ENCODE peak calls at places on chromosomes 4 and X, in four cellular contexts. One of them, this sample, is unnamed.
A peak's percentile ranks its signal among the peaks of the same experiment; 100 is the strongest.

GRCh38 chrX:53281321-53281822 is at the start of gene IQSEC2:
- DNase-seq in neural progenitor cell: peak; percentile 61
- DNase-seq in cardiac muscle cell: peak; percentile 84
- DNase-seq in AG09309: no peak
- DNase-seq in this sample: peak; percentile 77

GRCh38 chrX:82362550-82362949 is 1145.5 kb upstream of the POU3F4 start:
- DNase-seq in neural progenitor cell: no peak
- DNase-seq in cardiac muscle cell: no peak
- DNase-seq in AG09309: no peak
- DNase-seq in this sample: no peak

GRCh38 chr4:7348946-7349900 is 85.5 kb downstream of the PSAPL1 start:
- DNase-seq in neural progenitor cell: no peak
- DNase-seq in cardiac muscle cell: no peak
- DNase-seq in AG09309: no peak
- DNase-seq in this sample: no peak

GRCh38 chr4:6873792-6874461 is 35.7 kb upstream of the TBC1D14 start:
- DNase-seq in neural progenitor cell: peak; percentile 80
- DNase-seq in cardiac muscle cell: peak; percentile 76
- DNase-seq in AG09309: no peak
- DNase-seq in this sample: peak; percentile 77

GRCh38 chrX:23883737-23884354 is 23.9 kb downstream of the APOO start:
- DNase-seq in neural progenitor cell: no peak
- DNase-seq in cardiac muscle cell: peak; percentile 63
- DNase-seq in AG09309: no peak
- DNase-seq in this sample: peak; percentile 69

GRCh38 chrX:19602866-19603620 is 87.7 kb upstream of the MAP3K15 start:
- DNase-seq in neural progenitor cell: no peak
- DNase-seq in cardiac muscle cell: peak; percentile 25
- DNase-seq in AG09309: peak; percentile 23
- DNase-seq in this sample: peak; percentile 47

GRCh38 chr4:128715616-128716015 is 93.9 kb upstream of the JADE1 start:
- DNase-seq in neural progenitor cell: no peak
- DNase-seq in cardiac muscle cell: peak; percentile 47
- DNase-seq in AG09309: peak; percentile 74
- DNase-seq in this sample: peak; percentile 30

GRCh38 chr4:73499996-73500765 is 18.6 kb downstream of the AFM start:
- DNase-seq in neural progenitor cell: no peak
- DNase-seq in cardiac muscle cell: peak; percentile 14
- DNase-seq in AG09309: no peak
- DNase-seq in this sample: peak; percentile 18

GRCh38 chrX:2712428-2712827 is 21.3 kb downstream of the CD99 start:
- DNase-seq in neural progenitor cell: no peak
- DNase-seq in cardiac muscle cell: no peak
- DNase-seq in AG09309: no peak
- DNase-seq in this sample: no peak

GRCh38 chrX:153400146-153401132 is 711 bp downstream of the PNMA6E start:
- DNase-seq in neural progenitor cell: peak; percentile 67
- DNase-seq in cardiac muscle cell: peak; percentile 40
- DNase-seq in AG09309: no peak
- DNase-seq in this sample: peak; percentile 18

GRCh38 chr4:27129871-27130277 is 269.2 kb downstream of the STIM2 start:
- DNase-seq in neural progenitor cell: no peak
- DNase-seq in cardiac muscle cell: no peak
- DNase-seq in AG09309: no peak
- DNase-seq in this sample: no peak

GRCh38 chr4:19380600-19380999 is 871.1 kb upstream of the SLIT2 start:
- DNase-seq in neural progenitor cell: no peak
- DNase-seq in cardiac muscle cell: no peak
- DNase-seq in AG09309: no peak
- DNase-seq in this sample: peak; percentile 24

DNA sequence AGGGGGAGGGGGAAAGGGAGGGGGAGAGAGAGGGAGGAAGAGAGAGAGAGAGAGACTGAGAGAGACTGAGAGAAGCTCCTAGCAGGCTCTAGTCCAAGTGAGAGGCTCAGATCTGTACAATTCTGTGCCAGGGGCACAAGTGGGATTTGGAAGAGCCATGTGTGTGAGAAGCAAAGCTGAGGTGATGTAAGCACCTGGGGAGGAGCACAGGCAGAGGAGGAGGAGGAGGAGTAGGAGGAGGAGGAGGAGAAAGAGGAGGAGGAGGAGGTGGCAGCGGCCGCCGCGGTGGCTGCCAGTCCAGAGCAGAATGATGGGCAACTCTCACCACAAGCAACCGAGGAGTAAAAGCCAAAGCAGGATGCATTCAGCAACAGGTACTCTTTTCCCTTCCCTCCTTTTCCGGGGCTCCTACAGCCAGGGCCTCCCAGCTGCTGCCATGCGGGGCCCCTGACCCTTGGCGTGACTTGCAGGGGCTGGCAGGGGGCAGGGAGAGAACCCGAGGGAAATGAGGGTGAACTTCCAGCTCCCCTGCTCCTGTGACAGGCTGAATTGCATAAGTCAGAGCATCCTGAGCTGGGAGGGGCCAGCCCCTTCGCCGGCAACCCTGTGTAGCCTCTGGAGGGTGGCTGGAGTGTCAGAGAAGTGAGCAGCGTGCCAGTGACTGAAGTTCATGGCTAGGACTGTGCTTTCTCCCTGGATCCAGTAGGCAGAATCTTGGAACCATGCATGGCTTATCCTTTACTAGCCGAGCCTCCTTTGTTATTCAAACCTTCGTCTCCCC is 62.1 kb downstream of the RTL5 start:
- DNase-seq in neural progenitor cell: no peak
- DNase-seq in cardiac muscle cell: no peak
- DNase-seq in AG09309: no peak
- DNase-seq in this sample: no peak
- H3K4me3 ChIP-seq in neural progenitor cell: no peak overlapping the region
- H3K4me3 ChIP-seq in cardiac muscle cell: peak overlapping the region; percentile 3
- H3K4me3 ChIP-seq in AG09309: no peak overlapping the region
- H3K4me3 ChIP-seq in this sample: no peak overlapping the region

GRCh38 chr4:2418652-2419571 is at the start of gene CFAP99:
- DNase-seq in neural progenitor cell: peak; percentile 99
- DNase-seq in cardiac muscle cell: peak; percentile 95
- DNase-seq in AG09309: peak; percentile 64
- DNase-seq in this sample: peak; percentile 95
- TF ChIP-seq CTCF in neural progenitor cell: no peak
- TF ChIP-seq CTCF in cardiac muscle cell: no peak
- TF ChIP-seq CTCF in AG09309: peak; percentile 6
- TF ChIP-seq CTCF in this sample: peak; percentile 6

DNA sequence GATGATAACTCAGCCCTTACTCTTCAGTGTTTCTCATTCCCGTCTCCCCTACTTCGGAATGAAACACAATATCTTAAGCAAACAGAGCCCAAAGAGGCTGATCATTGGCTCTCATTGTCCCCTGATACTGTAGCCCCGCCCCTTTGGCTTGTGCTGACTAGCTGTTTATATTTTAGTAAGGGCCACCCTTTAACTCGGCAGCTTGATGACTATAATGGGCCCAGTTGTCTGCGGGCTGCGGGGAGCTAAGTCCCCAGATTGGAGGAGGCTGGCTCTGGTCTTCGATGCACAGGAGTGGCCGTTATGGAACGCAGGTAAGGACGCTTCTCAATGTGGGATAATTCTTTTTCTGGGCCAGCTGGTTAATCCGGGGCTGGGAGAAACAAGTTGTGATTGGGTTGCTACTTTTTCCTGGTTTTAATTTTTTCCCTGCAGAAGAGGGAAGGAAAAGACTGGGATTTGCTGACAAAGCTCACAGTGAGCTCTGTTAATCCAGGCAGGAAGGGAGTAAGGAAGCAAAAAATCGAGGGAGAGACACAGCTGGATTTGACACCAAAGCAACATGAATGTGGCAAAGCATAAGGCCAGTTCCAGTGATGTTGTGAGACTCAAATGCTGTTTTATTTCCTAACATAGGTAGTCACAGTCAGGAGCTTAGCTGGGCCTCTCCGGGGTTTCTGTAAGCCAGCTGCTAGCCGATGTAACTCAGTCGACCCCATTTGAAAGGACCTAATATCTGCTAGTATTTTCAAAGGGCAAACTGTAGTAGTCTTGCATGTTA is at the start of gene TRIM2:
- DNase-seq in neural progenitor cell: peak; percentile 80
- DNase-seq in cardiac muscle cell: peak; percentile 85
- DNase-seq in AG09309: no peak
- DNase-seq in this sample: peak; percentile 75
- H3K4me3 ChIP-seq in neural progenitor cell: peak within 1 kb of the TSS; percentile 32
- H3K4me3 ChIP-seq in cardiac muscle cell: peak within 1 kb of the TSS; percentile 16
- H3K4me3 ChIP-seq in AG09309: no peak within 1 kb of the TSS
- H3K4me3 ChIP-seq in this sample: peak within 1 kb of the TSS; percentile 35

GRCh38 chrX:15468036-15468435 is 25.1 kb downstream of the PIR start:
- DNase-seq in neural progenitor cell: peak; percentile 50
- DNase-seq in cardiac muscle cell: peak; percentile 64
- DNase-seq in AG09309: peak; percentile 35
- DNase-seq in this sample: peak; percentile 72

GRCh38 chrX:15464704-15465103 is 28.4 kb downstream of the PIR start:
- DNase-seq in neural progenitor cell: no peak
- DNase-seq in cardiac muscle cell: no peak
- DNase-seq in AG09309: no peak
- DNase-seq in this sample: no peak

GRCh38 chrX:15465347-15465746 is 27.8 kb downstream of the PIR start:
- DNase-seq in neural progenitor cell: no peak
- DNase-seq in cardiac muscle cell: peak; percentile 14
- DNase-seq in AG09309: no peak
- DNase-seq in this sample: no peak

GRCh38 chrX:15469613-15470012 is 23.5 kb downstream of the PIR start:
- DNase-seq in neural progenitor cell: no peak
- DNase-seq in cardiac muscle cell: no peak
- DNase-seq in AG09309: no peak
- DNase-seq in this sample: no peak

GRCh38 chrX:15465896-15466651 is 27.1 kb downstream of the PIR start:
- DNase-seq in neural progenitor cell: peak; percentile 39
- DNase-seq in cardiac muscle cell: peak; percentile 44
- DNase-seq in AG09309: no peak
- DNase-seq in this sample: peak; percentile 56
- TF ChIP-seq CTCF in neural progenitor cell: peak; percentile 52
- TF ChIP-seq CTCF in cardiac muscle cell: peak; percentile 6
- TF ChIP-seq CTCF in AG09309: peak; percentile 21
- TF ChIP-seq CTCF in this sample: no peak